ENCODE peak calls at places on chromosomes 11 and 22, in nine cellular contexts. One of them, this sample, is unnamed.

GRCh38 chr11:72579816-72580647 is 94.2 kb downstream of the PDE2A start:
- DNase-seq in neural progenitor cell: no peak
- DNase-seq in MM.1S: no peak
- DNase-seq in GM23338: no peak
- DNase-seq in OCI-LY7: peak
- DNase-seq in PC-3: no peak
- DNase-seq in HCT116: no peak
- DNase-seq in GM23248: no peak
- DNase-seq in SK-N-SH: no peak
- DNase-seq in this sample: no peak

GRCh38 chr11:128590587-128590986 is 3.2 kb upstream of the ETS1 start:
- DNase-seq in neural progenitor cell: no peak
- DNase-seq in MM.1S: no peak
- DNase-seq in GM23338: no peak
- DNase-seq in OCI-LY7: no peak
- DNase-seq in PC-3: no peak
- DNase-seq in HCT116: no peak
- DNase-seq in GM23248: no peak
- DNase-seq in SK-N-SH: no peak
- DNase-seq in this sample: no peak

GRCh38 chr11:34595960-34596359 is 24.9 kb upstream of the EHF start:
- DNase-seq in neural progenitor cell: no peak
- DNase-seq in MM.1S: no peak
- DNase-seq in GM23338: no peak
- DNase-seq in OCI-LY7: no peak
- DNase-seq in PC-3: no peak
- DNase-seq in HCT116: no peak
- DNase-seq in GM23248: no peak
- DNase-seq in SK-N-SH: no peak
- DNase-seq in this sample: no peak

GRCh38 chr11:789951-790350 is at the start of gene CEND1:
- DNase-seq in neural progenitor cell: peak
- DNase-seq in MM.1S: peak
- DNase-seq in GM23338: peak
- DNase-seq in OCI-LY7: peak
- DNase-seq in PC-3: no peak
- DNase-seq in HCT116: no peak
- DNase-seq in GM23248: peak
- DNase-seq in SK-N-SH: peak
- DNase-seq in this sample: no peak

GRCh38 chr11:115324569-115325432 is 179.4 kb downstream of the CADM1 start:
- DNase-seq in neural progenitor cell: peak
- DNase-seq in MM.1S: peak
- DNase-seq in GM23338: peak
- DNase-seq in OCI-LY7: peak
- DNase-seq in PC-3: peak
- DNase-seq in HCT116: no peak
- DNase-seq in GM23248: peak
- DNase-seq in SK-N-SH: peak
- DNase-seq in this sample: peak

GRCh38 chr11:15673408-15673811 is 558.7 kb downstream of the INSC start:
- DNase-seq in neural progenitor cell: no peak
- DNase-seq in MM.1S: no peak
- DNase-seq in GM23338: no peak
- DNase-seq in OCI-LY7: no peak
- DNase-seq in PC-3: no peak
- DNase-seq in HCT116: no peak
- DNase-seq in GM23248: no peak
- DNase-seq in SK-N-SH: no peak
- DNase-seq in this sample: no peak

GRCh38 chr11:115927823-115928329 is 423.7 kb upstream of the CADM1 start:
- DNase-seq in neural progenitor cell: no peak
- DNase-seq in MM.1S: peak
- DNase-seq in GM23338: no peak
- DNase-seq in OCI-LY7: peak
- DNase-seq in PC-3: no peak
- DNase-seq in HCT116: no peak
- DNase-seq in GM23248: no peak
- DNase-seq in SK-N-SH: no peak
- DNase-seq in this sample: no peak

GRCh38 chr11:110497204-110497987 is 67.6 kb downstream of the FDX1 start:
- DNase-seq in neural progenitor cell: no peak
- DNase-seq in MM.1S: no peak
- DNase-seq in GM23338: no peak
- DNase-seq in OCI-LY7: no peak
- DNase-seq in PC-3: no peak
- DNase-seq in HCT116: no peak
- DNase-seq in GM23248: no peak
- DNase-seq in SK-N-SH: no peak
- DNase-seq in this sample: no peak

GRCh38 chr11:69576069-69576782 is 64.7 kb upstream of the CCND1 start:
- DNase-seq in neural progenitor cell: no peak
- DNase-seq in MM.1S: no peak
- DNase-seq in GM23338: no peak
- DNase-seq in OCI-LY7: no peak
- DNase-seq in PC-3: no peak
- DNase-seq in HCT116: no peak
- DNase-seq in GM23248: no peak
- DNase-seq in SK-N-SH: no peak
- DNase-seq in this sample: no peak

GRCh38 chr11:65861165-65861505 is 902 bp downstream of the MUS81 start:
- DNase-seq in neural progenitor cell: peak
- DNase-seq in MM.1S: no peak
- DNase-seq in GM23338: no peak
- DNase-seq in OCI-LY7: no peak
- DNase-seq in PC-3: peak
- DNase-seq in HCT116: no peak
- DNase-seq in GM23248: no peak
- DNase-seq in SK-N-SH: no peak
- DNase-seq in this sample: no peak

GRCh38 chr11:27722117-27722844 is 22.0 kb upstream of the BDNF start:
- DNase-seq in neural progenitor cell: peak
- DNase-seq in MM.1S: peak
- DNase-seq in GM23338: peak
- DNase-seq in OCI-LY7: no peak
- DNase-seq in PC-3: no peak
- DNase-seq in HCT116: no peak
- DNase-seq in GM23248: peak
- DNase-seq in SK-N-SH: peak
- DNase-seq in this sample: peak

GRCh38 chr11:60085909-60086308 is 2.6 kb upstream of the MS4A2 start:
- DNase-seq in neural progenitor cell: no peak
- DNase-seq in MM.1S: no peak
- DNase-seq in GM23338: no peak
- DNase-seq in OCI-LY7: no peak
- DNase-seq in PC-3: no peak
- DNase-seq in HCT116: no peak
- DNase-seq in GM23248: no peak
- DNase-seq in SK-N-SH: no peak
- DNase-seq in this sample: no peak

GRCh38 chr11:134537296-134537695 is 125.3 kb upstream of the B3GAT1 start:
- DNase-seq in neural progenitor cell: no peak
- DNase-seq in MM.1S: no peak
- DNase-seq in GM23338: no peak
- DNase-seq in OCI-LY7: no peak
- DNase-seq in PC-3: no peak
- DNase-seq in HCT116: no peak
- DNase-seq in GM23248: no peak
- DNase-seq in SK-N-SH: no peak
- DNase-seq in this sample: no peak

GRCh38 chr11:20159680-20160381 is 444 bp downstream of the DBX1 start:
- DNase-seq in neural progenitor cell: peak
- DNase-seq in MM.1S: no peak
- DNase-seq in GM23338: peak
- DNase-seq in OCI-LY7: no peak
- DNase-seq in PC-3: no peak
- DNase-seq in HCT116: no peak
- DNase-seq in GM23248: no peak
- DNase-seq in SK-N-SH: peak
- DNase-seq in this sample: no peak

GRCh38 chr11:8250446-8250845 is 13.2 kb downstream of the LMO1 start:
- DNase-seq in neural progenitor cell: no peak
- DNase-seq in MM.1S: no peak
- DNase-seq in GM23338: no peak
- DNase-seq in OCI-LY7: no peak
- DNase-seq in PC-3: no peak
- DNase-seq in HCT116: no peak
- DNase-seq in GM23248: no peak
- DNase-seq in SK-N-SH: peak
- DNase-seq in this sample: no peak

GRCh38 chr11:123063396-123064267 is 1.7 kb upstream of the HSPA8 start:
- DNase-seq in neural progenitor cell: no peak
- DNase-seq in MM.1S: peak
- DNase-seq in GM23338: peak
- DNase-seq in OCI-LY7: peak
- DNase-seq in PC-3: peak
- DNase-seq in HCT116: no peak
- DNase-seq in GM23248: peak
- DNase-seq in SK-N-SH: no peak
- DNase-seq in this sample: peak

GRCh38 chr11:112748713-112749481 is 212.3 kb upstream of the NCAM1 start:
- DNase-seq in neural progenitor cell: no peak
- DNase-seq in MM.1S: no peak
- DNase-seq in GM23338: no peak
- DNase-seq in OCI-LY7: no peak
- DNase-seq in PC-3: no peak
- DNase-seq in HCT116: no peak
- DNase-seq in GM23248: no peak
- DNase-seq in SK-N-SH: peak
- DNase-seq in this sample: no peak

GRCh38 chr11:102760355-102761035 is 19.9 kb downstream of the MMP10 start:
- DNase-seq in neural progenitor cell: no peak
- DNase-seq in MM.1S: no peak
- DNase-seq in GM23338: no peak
- DNase-seq in OCI-LY7: no peak
- DNase-seq in PC-3: peak
- DNase-seq in HCT116: peak
- DNase-seq in GM23248: peak
- DNase-seq in SK-N-SH: no peak
- DNase-seq in this sample: peak

GRCh38 chr22:40967120-40967760 is 16.1 kb downstream of the RBX1 start:
- DNase-seq in neural progenitor cell: no peak
- DNase-seq in MM.1S: no peak
- DNase-seq in GM23338: peak
- DNase-seq in OCI-LY7: no peak
- DNase-seq in PC-3: no peak
- DNase-seq in HCT116: no peak
- DNase-seq in GM23248: no peak
- DNase-seq in SK-N-SH: no peak
- DNase-seq in this sample: no peak

GRCh38 chr22:40960137-40960536 is 9.0 kb downstream of the RBX1 start:
- DNase-seq in neural progenitor cell: no peak
- DNase-seq in MM.1S: no peak
- DNase-seq in GM23338: no peak
- DNase-seq in OCI-LY7: no peak
- DNase-seq in PC-3: no peak
- DNase-seq in HCT116: no peak
- DNase-seq in GM23248: no peak
- DNase-seq in SK-N-SH: no peak
- DNase-seq in this sample: no peak

GRCh38 chr22:40966683-40967082 is 15.5 kb downstream of the RBX1 start:
- DNase-seq in neural progenitor cell: no peak
- DNase-seq in MM.1S: no peak
- DNase-seq in GM23338: no peak
- DNase-seq in OCI-LY7: no peak
- DNase-seq in PC-3: no peak
- DNase-seq in HCT116: no peak
- DNase-seq in GM23248: no peak
- DNase-seq in SK-N-SH: no peak
- DNase-seq in this sample: no peak

DNA sequence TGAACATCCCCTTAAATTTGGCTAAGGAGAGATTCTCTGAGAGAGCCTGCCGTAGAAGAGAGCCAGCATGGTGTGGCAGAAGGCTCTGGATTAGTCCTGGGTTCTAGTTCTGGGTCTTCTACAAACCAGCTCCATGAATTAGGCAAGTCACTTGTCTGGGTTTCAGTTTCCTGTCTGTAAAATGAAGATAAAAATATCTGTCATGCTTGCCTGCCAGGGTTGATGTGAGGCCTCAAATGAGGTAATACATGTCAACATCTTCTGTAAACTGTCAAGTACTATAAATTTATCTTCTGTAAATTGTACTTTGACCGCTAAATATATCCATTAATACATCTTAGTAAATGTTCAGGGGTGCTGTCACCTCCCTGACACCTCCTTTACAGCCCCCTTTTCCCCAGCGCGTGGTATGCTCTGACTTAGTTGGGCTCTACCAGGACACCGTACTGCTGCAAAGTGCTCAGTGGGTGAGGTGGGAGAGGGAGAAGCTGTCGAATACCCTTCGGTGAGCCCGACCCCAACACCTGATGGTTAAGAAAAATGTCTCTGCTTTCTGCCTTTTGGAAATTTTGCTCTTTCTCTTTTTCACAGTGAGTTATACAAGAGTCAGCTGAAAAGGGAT is 14.9 kb downstream of the RBX1 start:
- DNase-seq in neural progenitor cell: no peak
- DNase-seq in MM.1S: peak
- DNase-seq in GM23338: no peak
- DNase-seq in OCI-LY7: no peak
- DNase-seq in PC-3: no peak
- DNase-seq in HCT116: no peak
- DNase-seq in GM23248: no peak
- DNase-seq in SK-N-SH: no peak
- DNase-seq in this sample: no peak
- TF ChIP-seq EZH2phosphoT487 in neural progenitor cell: no peak
- TF ChIP-seq EZH2phosphoT487 in MM.1S: no peak
- TF ChIP-seq EZH2phosphoT487 in GM23338: no peak
- TF ChIP-seq EZH2phosphoT487 in OCI-LY7: no peak
- TF ChIP-seq EZH2phosphoT487 in PC-3: no peak
- TF ChIP-seq EZH2phosphoT487 in HCT116: no peak
- TF ChIP-seq EZH2phosphoT487 in GM23248: no peak
- TF ChIP-seq EZH2phosphoT487 in SK-N-SH: no peak
- TF ChIP-seq EZH2phosphoT487 in this sample: no peak

GRCh38 chr11:3837793-3838192 is 3.0 kb downstream of the RHOG start:
- DNase-seq in neural progenitor cell: no peak
- DNase-seq in MM.1S: no peak
- DNase-seq in GM23338: no peak
- DNase-seq in OCI-LY7: no peak
- DNase-seq in PC-3: no peak
- DNase-seq in HCT116: no peak
- DNase-seq in GM23248: peak
- DNase-seq in SK-N-SH: no peak
- DNase-seq in this sample: no peak
- H3K4me2 ChIP-seq in neural progenitor cell: no peak
- H3K4me2 ChIP-seq in MM.1S: no peak
- H3K4me2 ChIP-seq in GM23338: peak
- H3K4me2 ChIP-seq in OCI-LY7: peak
- H3K4me2 ChIP-seq in PC-3: no peak
- H3K4me2 ChIP-seq in HCT116: no peak
- H3K4me2 ChIP-seq in GM23248: no peak
- H3K4me2 ChIP-seq in SK-N-SH: peak
- H3K4me2 ChIP-seq in this sample: no peak

GRCh38 chr11:85310479-85310878 is 316.7 kb downstream of the DLG2 start:
- DNase-seq in neural progenitor cell: no peak
- DNase-seq in MM.1S: no peak
- DNase-seq in GM23338: no peak
- DNase-seq in OCI-LY7: peak
- DNase-seq in PC-3: no peak
- DNase-seq in HCT116: no peak
- DNase-seq in GM23248: no peak
- DNase-seq in SK-N-SH: no peak
- DNase-seq in this sample: no peak
- TF ChIP-seq EZH2phosphoT487 in neural progenitor cell: no peak
- TF ChIP-seq EZH2phosphoT487 in MM.1S: no peak
- TF ChIP-seq EZH2phosphoT487 in GM23338: no peak
- TF ChIP-seq EZH2phosphoT487 in OCI-LY7: no peak
- TF ChIP-seq EZH2phosphoT487 in PC-3: no peak
- TF ChIP-seq EZH2phosphoT487 in HCT116: no peak
- TF ChIP-seq EZH2phosphoT487 in GM23248: no peak
- TF ChIP-seq EZH2phosphoT487 in SK-N-SH: no peak
- TF ChIP-seq EZH2phosphoT487 in this sample: no peak

GRCh38 chr11:58334708-58335107 is 24.2 kb downstream of the OR5B17 start:
- DNase-seq in neural progenitor cell: no peak
- DNase-seq in MM.1S: no peak
- DNase-seq in GM23338: no peak
- DNase-seq in OCI-LY7: no peak
- DNase-seq in PC-3: peak
- DNase-seq in HCT116: peak
- DNase-seq in GM23248: peak
- DNase-seq in SK-N-SH: no peak
- DNase-seq in this sample: no peak
- H3K4me2 ChIP-seq in neural progenitor cell: no peak
- H3K4me2 ChIP-seq in MM.1S: no peak
- H3K4me2 ChIP-seq in GM23338: no peak
- H3K4me2 ChIP-seq in OCI-LY7: no peak
- H3K4me2 ChIP-seq in PC-3: peak
- H3K4me2 ChIP-seq in HCT116: peak
- H3K4me2 ChIP-seq in GM23248: peak
- H3K4me2 ChIP-seq in SK-N-SH: peak
- H3K4me2 ChIP-seq in this sample: no peak